ENCODE peak calls at places on chromosomes 6 and 20, in seven cellular contexts. J, F, T, I, H, X and K are unnamed samples.

GRCh38 chr6:88914180-88914579 is 49.2 kb downstream of the RNGTT start:
- DNase-seq in J (no peak), F (no peak), T (no peak), I (no peak), H (no peak), X (no peak), K (no peak)

GRCh38 chr20:59018817-59019216 is 412 bp upstream of the TUBB1 start:
- DNase-seq in J (no peak), F (no peak), T (no peak), I (no peak), H (no peak), X (no peak), K (no peak)

GRCh38 chr6:30013296-30013922 is 47.7 kb upstream of the POLR1H start:
- DNase-seq in J (no peak), F (no peak), T (peak; percentile 26), I (no peak), H (no peak), X (no peak), K (peak; percentile 87)

GRCh38 chr20:38343107-38343797 is 3.0 kb upstream of the LBP start:
- DNase-seq in J (peak; percentile 29), F (no peak), T (no peak), I (no peak), H (peak; percentile 85), X (no peak), K (no peak)

GRCh38 chr6:163260911-163261310 is 153.6 kb upstream of the QKI start:
- DNase-seq in J (no peak), F (no peak), T (no peak), I (no peak), H (no peak), X (no peak), K (no peak)

GRCh38 chr6:130697661-130698535 is 129.3 kb upstream of the SMLR1 start:
- DNase-seq in J (no peak), F (peak; percentile 51), T (peak; percentile 53), I (peak; percentile 11), H (peak; percentile 65), X (no peak), K (no peak)

GRCh38 chr20:56995635-56996075 is 270.8 kb downstream of the BMP7 start:
- DNase-seq in J (no peak), F (no peak), T (no peak), I (no peak), H (no peak), X (no peak), K (peak; percentile 67)

GRCh38 chr6:137390264-137390787 is 103.9 kb downstream of the OLIG3 start:
- DNase-seq in J (no peak), F (no peak), T (no peak), I (no peak), H (no peak), X (peak; percentile 28), K (no peak)

GRCh38 chr6:52371656-52372151 is 9.8 kb downstream of the PAQR8 start:
- DNase-seq in J (no peak), F (no peak), T (no peak), I (no peak), H (no peak), X (no peak), K (no peak)

GRCh38 chr6:52362443-52363221 is 681 bp downstream of the PAQR8 start:
- DNase-seq in J (peak; percentile 24), F (peak; percentile 34), T (peak; percentile 48), I (peak; percentile 17), H (peak; percentile 71), X (no peak), K (peak; percentile 57)

GRCh38 chr20:43352996-43353395 is 104.7 kb upstream of the SRSF6 start:
- DNase-seq in J (no peak), F (no peak), T (no peak), I (no peak), H (no peak), X (no peak), K (no peak)

GRCh38 chr6:137560184-137560563 is 66.0 kb upstream of the OLIG3 start:
- DNase-seq in J (no peak), F (no peak), T (no peak), I (no peak), H (no peak), X (no peak), K (no peak)

GRCh38 chr6:31922942-31923341 is 4.6 kb upstream of the C2 start:
- DNase-seq in J (no peak), F (no peak), T (no peak), I (no peak), H (no peak), X (no peak), K (no peak)

GRCh38 chr6:158815379-158815724 is 3.8 kb downstream of the EZR start:
- DNase-seq in J (peak; percentile 7), F (no peak), T (no peak), I (no peak), H (no peak), X (no peak), K (no peak)

GRCh38 chr6:131729550-131729949 is 18.7 kb upstream of the CTAGE9 start:
- DNase-seq in J (no peak), F (no peak), T (no peak), I (no peak), H (no peak), X (no peak), K (no peak)

GRCh38 chr6:104095661-104096416 is 763.9 kb downstream of the HACE1 start:
- DNase-seq in J (no peak), F (no peak), T (no peak), I (no peak), H (no peak), X (no peak), K (no peak)

GRCh38 chr6:111555041-111555440 is 50.6 kb downstream of the TRAF3IP2 start:
- DNase-seq in J (no peak), F (no peak), T (no peak), I (no peak), H (no peak), X (no peak), K (no peak)

GRCh38 chr6:73984851-73985250 is 288.8 kb downstream of the CD109 start:
- DNase-seq in J (no peak), F (no peak), T (no peak), I (no peak), H (no peak), X (no peak), K (no peak)

GRCh38 chr20:57403216-57403615 is 12.0 kb downstream of the RBM38 start:
- DNase-seq in J (no peak), F (no peak), T (no peak), I (no peak), H (no peak), X (no peak), K (no peak)

GRCh38 chr6:127775371-127775770 is 125.5 kb downstream of the THEMIS start:
- DNase-seq in J (no peak), F (no peak), T (no peak), I (no peak), H (no peak), X (no peak), K (no peak)

GRCh38 chr20:53077373-53078205 is 105.4 kb downstream of the TSHZ2 start:
- DNase-seq in J (peak; percentile 73), F (no peak), T (no peak), I (no peak), H (no peak), X (no peak), K (no peak)

GRCh38 chr6:169070506-169071176 is 183.0 kb downstream of the THBS2 start:
- DNase-seq in J (peak; percentile 40), F (no peak), T (no peak), I (no peak), H (peak; percentile 79), X (no peak), K (peak; percentile 80)

GRCh38 chr20:50589548-50590347 is 79.6 kb downstream of the PTPN1 start:
- DNase-seq in J (no peak), F (no peak), T (no peak), I (no peak), H (no peak), X (no peak), K (no peak)

GRCh38 chr6:134247854-134248580 is 69.9 kb downstream of the SGK1 start:
- DNase-seq in J (no peak), F (no peak), T (no peak), I (no peak), H (no peak), X (no peak), K (no peak)

GRCh38 chr6:27873101-27874030 is 38.8 kb downstream of the OR2B2 start:
- DNase-seq in J (no peak), F (peak; percentile 63), T (peak; percentile 74), I (peak; percentile 30), H (peak; percentile 72), X (peak; percentile 29), K (peak; percentile 86)

GRCh38 chr6:24646771-24647170 is 780 bp upstream of the KIAA0319 start:
- DNase-seq in J (no peak), F (no peak), T (no peak), I (no peak), H (no peak), X (peak; percentile 26), K (no peak)

GRCh38 chr6:149221774-149222070 is 95.8 kb upstream of the TAB2 start:
- DNase-seq in J (no peak), F (no peak), T (no peak), I (no peak), H (no peak), X (no peak), K (no peak)

GRCh38 chr6:108699290-108700041 is 138.7 kb downstream of the FOXO3 start:
- DNase-seq in J (no peak), F (no peak), T (no peak), I (no peak), H (no peak), X (no peak), K (no peak)

GRCh38 chr6:14450133-14451040 is 332.8 kb downstream of the CD83 start:
- DNase-seq in J (no peak), F (no peak), T (no peak), I (no peak), H (no peak), X (peak; percentile 73), K (no peak)

GRCh38 chr6:129491436-129491835 is 218.5 kb downstream of the ARHGAP18 start:
- DNase-seq in J (no peak), F (no peak), T (no peak), I (no peak), H (no peak), X (no peak), K (no peak)

GRCh38 chr6:108714012-108714773 is 134.0 kb upstream of the ARMC2 start:
- DNase-seq in J (peak; percentile 49), F (no peak), T (peak; percentile 26), I (no peak), H (no peak), X (no peak), K (no peak)

GRCh38 chr6:159701413-159701999 is 8.5 kb upstream of the SOD2 start:
- DNase-seq in J (peak; percentile 41), F (no peak), T (no peak), I (no peak), H (no peak), X (no peak), K (no peak)